ENCODE peak calls at places on chromosomes 2 and 18, in eight cellular contexts. H, F, J, G, V, L, E and Z are unnamed samples.

GRCh38 chr2:3745901-3746300 is 42.5 kb downstream of the DCDC2C start:
- DNase-seq in F (no peak), L (no peak), E (no peak), J (no peak), G (no peak), H (no peak), V (no peak), Z (no peak)

GRCh38 chr2:175011505-175011904 is 6.3 kb upstream of the CHN1 start:
- DNase-seq in L (no peak), J (no peak), E (no peak), V (no peak), H (no peak), G (no peak), F (no peak), Z (no peak)

GRCh38 chr2:59083075-59083792 is 842.1 kb upstream of the FANCL start:
- DNase-seq in V (no peak), L (no peak), F (no peak), J (no peak), H (no peak), G (no peak), E (no peak), Z (no peak)

GRCh38 chr2:203484266-203485112 is 50.6 kb downstream of the RAPH1 start:
- DNase-seq in V (peak; percentile 8), H (peak; percentile 37), J (no peak), L (no peak), G (no peak), E (peak; percentile 24), F (peak; percentile 22), Z (no peak)

GRCh38 chr2:239143858-239144712 is 256.7 kb downstream of the HDAC4 start:
- DNase-seq in G (no peak), L (peak; percentile 5), F (no peak), V (peak; percentile 37), H (peak; percentile 92), J (no peak), E (no peak), Z (peak; percentile 46)

GRCh38 chr2:219656523-219656922 is 29.1 kb downstream of the SLC4A3 start:
- DNase-seq in E (no peak), J (no peak), V (no peak), F (no peak), H (no peak), L (no peak), G (no peak), Z (peak; percentile 39)

GRCh38 chr18:75173125-75173432 is 35.9 kb downstream of the PTGR3 start:
- DNase-seq in V (no peak), J (no peak), H (peak; percentile 67), E (no peak), F (no peak), G (no peak), L (no peak), Z (no peak)

GRCh38 chr18:80223581-80224148 is 23.6 kb downstream of the PARD6G start:
- DNase-seq in L (no peak), G (no peak), V (no peak), J (no peak), F (no peak), E (no peak), H (no peak), Z (no peak)

GRCh38 chr2:231683292-231683898 is 24.9 kb upstream of the PTMA start:
- DNase-seq in H (peak; percentile 48), V (peak; percentile 58), F (no peak), G (no peak), L (peak; percentile 66), J (no peak), E (no peak), Z (no peak)

GRCh38 chr2:172208881-172209325 is 106.2 kb upstream of the DLX2 start:
- DNase-seq in L (no peak), J (no peak), F (no peak), H (no peak), G (no peak), E (no peak), V (no peak), Z (peak; percentile 36)

GRCh38 chr2:201349601-201350000 is 7.5 kb downstream of the FLACC1 start:
- DNase-seq in G (no peak), L (no peak), H (no peak), J (no peak), V (no peak), F (no peak), E (no peak), Z (no peak)

GRCh38 chr2:74440005-74440377 is 1.7 kb downstream of the RTKN start:
- DNase-seq in V (peak; percentile 93), L (no peak), G (no peak), E (no peak), H (peak; percentile 69), J (no peak), F (peak; percentile 77), Z (peak; percentile 51)

GRCh38 chr18:3935316-3935715 is 485.3 kb downstream of the TGIF1 start:
- DNase-seq in H (no peak), G (peak; percentile 12), V (no peak), E (no peak), L (no peak), J (no peak), F (no peak), Z (no peak)

GRCh38 chr2:85698880-85699254 is 4.7 kb downstream of the GNLY start:
- DNase-seq in E (no peak), G (no peak), V (no peak), L (no peak), F (no peak), J (no peak), H (no peak), Z (no peak)

GRCh38 chr2:209933499-209934458 is 68.7 kb upstream of the RPE start:
- DNase-seq in L (peak; percentile 64), E (no peak), F (peak; percentile 97), H (no peak), G (peak; percentile 9), J (no peak), V (peak; percentile 59), Z (peak; percentile 91)

GRCh38 chr2:203867561-203868200 is at the start of gene CTLA4:
- DNase-seq in E (peak; percentile 3), V (no peak), F (peak; percentile 27), H (no peak), L (no peak), J (no peak), G (no peak), Z (no peak)

GRCh38 chr2:100130595-100131391 is 11.6 kb downstream of the AFF3 start:
- DNase-seq in G (no peak), F (no peak), H (no peak), J (no peak), L (no peak), E (no peak), V (no peak), Z (no peak)

GRCh38 chr18:59458575-59458974 is 99.5 kb upstream of the LMAN1 start:
- DNase-seq in J (no peak), L (no peak), E (no peak), V (no peak), G (no peak), F (no peak), H (no peak), Z (no peak)

GRCh38 chr2:168054657-168055056 is 192.7 kb downstream of the STK39 start:
- DNase-seq in G (no peak), H (no peak), J (no peak), E (no peak), F (no peak), L (no peak), V (no peak), Z (no peak)

GRCh38 chr18:41126541-41127235 is 828.3 kb upstream of the PIK3C3 start:
- DNase-seq in J (no peak), E (no peak), G (no peak), F (no peak), V (no peak), H (no peak), L (no peak), Z (peak; percentile 88)

GRCh38 chr2:54920660-54921059 is 129.6 kb downstream of the RTN4 start:
- DNase-seq in L (no peak), F (no peak), H (no peak), E (no peak), V (no peak), G (no peak), J (no peak), Z (no peak)

GRCh38 chr18:10518595-10519273 is 7.1 kb upstream of the NAPG start:
- DNase-seq in E (no peak), F (peak; percentile 37), G (no peak), L (no peak), V (peak; percentile 74), H (peak; percentile 43), J (no peak), Z (peak; percentile 33)

GRCh38 chr18:58054041-58054733 is 10.2 kb downstream of the NEDD4L start:
- DNase-seq in V (no peak), G (no peak), J (no peak), E (no peak), H (peak; percentile 19), L (no peak), F (no peak), Z (peak; percentile 64)

GRCh38 chr2:174992886-174993285 is 12.3 kb downstream of the CHN1 start:
- DNase-seq in H (no peak), E (no peak), V (no peak), F (no peak), L (no peak), J (no peak), G (no peak), Z (no peak)

GRCh38 chr18:69402219-69402989 is 1.7 kb downstream of the DOK6 start:
- DNase-seq in E (no peak), L (no peak), F (no peak), G (no peak), J (no peak), V (no peak), H (peak; percentile 42), Z (no peak)

GRCh38 chr2:56185582-56186046 is 1.8 kb downstream of the CCDC85A start:
- DNase-seq in L (peak; percentile 24), F (peak; percentile 26), H (peak; percentile 65), G (no peak), E (no peak), V (no peak), J (no peak), Z (peak; percentile 14)